ENCODE peak calls at places on chromosome 9, in ten cellular contexts. One of them, this sample, is unnamed.

GRCh38 chr9:15642369-15642962 is 89.6 kb downstream of the CCDC171 start:
- DNase-seq in fibroblast of lung: peak; percentile 38
- DNase-seq in heart right ventricle: no peak
- DNase-seq in RPMI7951: peak; percentile 29
- DNase-seq in heart left ventricle: no peak
- DNase-seq in OCI-LY7: peak; percentile 65
- DNase-seq in stimulated activated CD8-positive, alpha-beta memory T cell treated with anti-CD3 and anti-CD28 coated beads, Interleukin-15, amount 100 ng/mL, for 48 hours: no peak
- DNase-seq in upper lobe of right lung: no peak
- DNase-seq in iPS-NIHi11: peak; percentile 39
- DNase-seq in M059J: peak; percentile 59
- DNase-seq in this sample: no peak

GRCh38 chr9:119114681-119115080 is 254.6 kb downstream of the BRINP1 start:
- DNase-seq in fibroblast of lung: no peak
- DNase-seq in heart right ventricle: no peak
- DNase-seq in RPMI7951: no peak
- DNase-seq in heart left ventricle: no peak
- DNase-seq in OCI-LY7: no peak
- DNase-seq in stimulated activated CD8-positive, alpha-beta memory T cell treated with anti-CD3 and anti-CD28 coated beads, Interleukin-15, amount 100 ng/mL, for 48 hours: no peak
- DNase-seq in upper lobe of right lung: no peak
- DNase-seq in iPS-NIHi11: peak; percentile 35
- DNase-seq in M059J: no peak
- DNase-seq in this sample: no peak

GRCh38 chr9:22009563-22009867 is 410 bp upstream of the CDKN2B start:
- DNase-seq in fibroblast of lung: no peak
- DNase-seq in heart right ventricle: no peak
- DNase-seq in RPMI7951: no peak
- DNase-seq in heart left ventricle: no peak
- DNase-seq in OCI-LY7: no peak
- DNase-seq in stimulated activated CD8-positive, alpha-beta memory T cell treated with anti-CD3 and anti-CD28 coated beads, Interleukin-15, amount 100 ng/mL, for 48 hours: no peak
- DNase-seq in upper lobe of right lung: no peak
- DNase-seq in iPS-NIHi11: no peak
- DNase-seq in M059J: no peak
- DNase-seq in this sample: no peak

GRCh38 chr9:22244141-22245011 is 202.2 kb upstream of the DMRTA1 start:
- DNase-seq in fibroblast of lung: peak; percentile 63
- DNase-seq in heart right ventricle: no peak
- DNase-seq in RPMI7951: peak; percentile 65
- DNase-seq in heart left ventricle: no peak
- DNase-seq in OCI-LY7: peak; percentile 70
- DNase-seq in stimulated activated CD8-positive, alpha-beta memory T cell treated with anti-CD3 and anti-CD28 coated beads, Interleukin-15, amount 100 ng/mL, for 48 hours: no peak
- DNase-seq in upper lobe of right lung: peak; percentile 60
- DNase-seq in iPS-NIHi11: peak; percentile 41
- DNase-seq in M059J: peak; percentile 74
- DNase-seq in this sample: no peak

GRCh38 chr9:129929467-129930125 is 94.3 kb downstream of the USP20 start:
- DNase-seq in fibroblast of lung: no peak
- DNase-seq in heart right ventricle: no peak
- DNase-seq in RPMI7951: peak; percentile 29
- DNase-seq in heart left ventricle: no peak
- DNase-seq in OCI-LY7: no peak
- DNase-seq in stimulated activated CD8-positive, alpha-beta memory T cell treated with anti-CD3 and anti-CD28 coated beads, Interleukin-15, amount 100 ng/mL, for 48 hours: no peak
- DNase-seq in upper lobe of right lung: no peak
- DNase-seq in iPS-NIHi11: no peak
- DNase-seq in M059J: peak; percentile 7
- DNase-seq in this sample: no peak

GRCh38 chr9:38119570-38119969 is 50.5 kb upstream of the SHB start:
- DNase-seq in fibroblast of lung: peak; percentile 10
- DNase-seq in heart right ventricle: no peak
- DNase-seq in RPMI7951: no peak
- DNase-seq in heart left ventricle: no peak
- DNase-seq in OCI-LY7: no peak
- DNase-seq in stimulated activated CD8-positive, alpha-beta memory T cell treated with anti-CD3 and anti-CD28 coated beads, Interleukin-15, amount 100 ng/mL, for 48 hours: no peak
- DNase-seq in upper lobe of right lung: no peak
- DNase-seq in iPS-NIHi11: no peak
- DNase-seq in M059J: no peak
- DNase-seq in this sample: no peak

GRCh38 chr9:110536802-110537201 is 42.7 kb downstream of the SVEP1 start:
- DNase-seq in fibroblast of lung: peak; percentile 73
- DNase-seq in heart right ventricle: no peak
- DNase-seq in RPMI7951: peak; percentile 55
- DNase-seq in heart left ventricle: no peak
- DNase-seq in OCI-LY7: no peak
- DNase-seq in stimulated activated CD8-positive, alpha-beta memory T cell treated with anti-CD3 and anti-CD28 coated beads, Interleukin-15, amount 100 ng/mL, for 48 hours: no peak
- DNase-seq in upper lobe of right lung: no peak
- DNase-seq in iPS-NIHi11: no peak
- DNase-seq in M059J: peak; percentile 58
- DNase-seq in this sample: no peak

GRCh38 chr9:92295240-92295790 is 1.8 kb upstream of the IARS1 start:
- DNase-seq in fibroblast of lung: no peak
- DNase-seq in heart right ventricle: no peak
- DNase-seq in RPMI7951: no peak
- DNase-seq in heart left ventricle: no peak
- DNase-seq in OCI-LY7: no peak
- DNase-seq in stimulated activated CD8-positive, alpha-beta memory T cell treated with anti-CD3 and anti-CD28 coated beads, Interleukin-15, amount 100 ng/mL, for 48 hours: no peak
- DNase-seq in upper lobe of right lung: no peak
- DNase-seq in iPS-NIHi11: no peak
- DNase-seq in M059J: no peak
- DNase-seq in this sample: no peak

GRCh38 chr9:2780846-2781245 is 63.0 kb downstream of the PUM3 start:
- DNase-seq in fibroblast of lung: peak; percentile 45
- DNase-seq in heart right ventricle: no peak
- DNase-seq in RPMI7951: peak; percentile 7
- DNase-seq in heart left ventricle: no peak
- DNase-seq in OCI-LY7: no peak
- DNase-seq in stimulated activated CD8-positive, alpha-beta memory T cell treated with anti-CD3 and anti-CD28 coated beads, Interleukin-15, amount 100 ng/mL, for 48 hours: no peak
- DNase-seq in upper lobe of right lung: no peak
- DNase-seq in iPS-NIHi11: no peak
- DNase-seq in M059J: peak; percentile 73
- DNase-seq in this sample: no peak

GRCh38 chr9:68720656-68721313 is 15.7 kb downstream of the PIP5K1B start:
- DNase-seq in fibroblast of lung: no peak
- DNase-seq in heart right ventricle: no peak
- DNase-seq in RPMI7951: no peak
- DNase-seq in heart left ventricle: no peak
- DNase-seq in OCI-LY7: no peak
- DNase-seq in stimulated activated CD8-positive, alpha-beta memory T cell treated with anti-CD3 and anti-CD28 coated beads, Interleukin-15, amount 100 ng/mL, for 48 hours: no peak
- DNase-seq in upper lobe of right lung: no peak
- DNase-seq in iPS-NIHi11: no peak
- DNase-seq in M059J: no peak
- DNase-seq in this sample: no peak

GRCh38 chr9:83432104-83432627 is 106.0 kb downstream of the FRMD3 start:
- DNase-seq in fibroblast of lung: peak; percentile 67
- DNase-seq in heart right ventricle: peak; percentile 69
- DNase-seq in RPMI7951: peak; percentile 31
- DNase-seq in heart left ventricle: peak; percentile 87
- DNase-seq in OCI-LY7: no peak
- DNase-seq in stimulated activated CD8-positive, alpha-beta memory T cell treated with anti-CD3 and anti-CD28 coated beads, Interleukin-15, amount 100 ng/mL, for 48 hours: no peak
- DNase-seq in upper lobe of right lung: peak; percentile 81
- DNase-seq in iPS-NIHi11: peak; percentile 81
- DNase-seq in M059J: peak; percentile 99
- DNase-seq in this sample: peak; percentile 88

GRCh38 chr9:115291841-115292240 is 173.9 kb upstream of the TNC start:
- DNase-seq in fibroblast of lung: peak; percentile 87
- DNase-seq in heart right ventricle: no peak
- DNase-seq in RPMI7951: no peak
- DNase-seq in heart left ventricle: no peak
- DNase-seq in OCI-LY7: no peak
- DNase-seq in stimulated activated CD8-positive, alpha-beta memory T cell treated with anti-CD3 and anti-CD28 coated beads, Interleukin-15, amount 100 ng/mL, for 48 hours: no peak
- DNase-seq in upper lobe of right lung: peak; percentile 79
- DNase-seq in iPS-NIHi11: no peak
- DNase-seq in M059J: peak; percentile 69
- DNase-seq in this sample: no peak

GRCh38 chr9:130058154-130058553 is 4.4 kb downstream of the GPR107 start:
- DNase-seq in fibroblast of lung: no peak
- DNase-seq in heart right ventricle: no peak
- DNase-seq in RPMI7951: peak; percentile 17
- DNase-seq in heart left ventricle: no peak
- DNase-seq in OCI-LY7: no peak
- DNase-seq in stimulated activated CD8-positive, alpha-beta memory T cell treated with anti-CD3 and anti-CD28 coated beads, Interleukin-15, amount 100 ng/mL, for 48 hours: no peak
- DNase-seq in upper lobe of right lung: no peak
- DNase-seq in iPS-NIHi11: peak; percentile 33
- DNase-seq in M059J: no peak
- DNase-seq in this sample: no peak

GRCh38 chr9:95370064-95370463 is 52.6 kb upstream of the FANCC start:
- DNase-seq in fibroblast of lung: peak; percentile 81
- DNase-seq in heart right ventricle: no peak
- DNase-seq in RPMI7951: no peak
- DNase-seq in heart left ventricle: no peak
- DNase-seq in OCI-LY7: no peak
- DNase-seq in stimulated activated CD8-positive, alpha-beta memory T cell treated with anti-CD3 and anti-CD28 coated beads, Interleukin-15, amount 100 ng/mL, for 48 hours: no peak
- DNase-seq in upper lobe of right lung: no peak
- DNase-seq in iPS-NIHi11: no peak
- DNase-seq in M059J: no peak
- DNase-seq in this sample: no peak

GRCh38 chr9:71824242-71824641 is 55.9 kb upstream of the CEMIP2 start:
- DNase-seq in fibroblast of lung: no peak
- DNase-seq in heart right ventricle: no peak
- DNase-seq in RPMI7951: no peak
- DNase-seq in heart left ventricle: no peak
- DNase-seq in OCI-LY7: no peak
- DNase-seq in stimulated activated CD8-positive, alpha-beta memory T cell treated with anti-CD3 and anti-CD28 coated beads, Interleukin-15, amount 100 ng/mL, for 48 hours: no peak
- DNase-seq in upper lobe of right lung: no peak
- DNase-seq in iPS-NIHi11: no peak
- DNase-seq in M059J: peak; percentile 8
- DNase-seq in this sample: no peak

GRCh38 chr9:124132671-124133147 is 121.1 kb downstream of the LHX2 start:
- DNase-seq in fibroblast of lung: peak; percentile 52
- DNase-seq in heart right ventricle: no peak
- DNase-seq in RPMI7951: peak; percentile 69
- DNase-seq in heart left ventricle: no peak
- DNase-seq in OCI-LY7: no peak
- DNase-seq in stimulated activated CD8-positive, alpha-beta memory T cell treated with anti-CD3 and anti-CD28 coated beads, Interleukin-15, amount 100 ng/mL, for 48 hours: no peak
- DNase-seq in upper lobe of right lung: no peak
- DNase-seq in iPS-NIHi11: no peak
- DNase-seq in M059J: peak; percentile 90
- DNase-seq in this sample: no peak

GRCh38 chr9:69121155-69122085 is 52.7 kb upstream of the TJP2 start:
- DNase-seq in fibroblast of lung: peak; percentile 34
- DNase-seq in heart right ventricle: peak; percentile 56
- DNase-seq in RPMI7951: peak; percentile 8
- DNase-seq in heart left ventricle: peak; percentile 57
- DNase-seq in OCI-LY7: peak; percentile 90
- DNase-seq in stimulated activated CD8-positive, alpha-beta memory T cell treated with anti-CD3 and anti-CD28 coated beads, Interleukin-15, amount 100 ng/mL, for 48 hours: no peak
- DNase-seq in upper lobe of right lung: peak; percentile 85
- DNase-seq in iPS-NIHi11: peak; percentile 57
- DNase-seq in M059J: peak; percentile 55
- DNase-seq in this sample: peak; percentile 61

GRCh38 chr9:278651-279050 is 64.0 kb downstream of the DOCK8 start:
- DNase-seq in fibroblast of lung: no peak
- DNase-seq in heart right ventricle: no peak
- DNase-seq in RPMI7951: no peak
- DNase-seq in heart left ventricle: peak; percentile 26
- DNase-seq in OCI-LY7: no peak
- DNase-seq in stimulated activated CD8-positive, alpha-beta memory T cell treated with anti-CD3 and anti-CD28 coated beads, Interleukin-15, amount 100 ng/mL, for 48 hours: no peak
- DNase-seq in upper lobe of right lung: no peak
- DNase-seq in iPS-NIHi11: no peak
- DNase-seq in M059J: peak; percentile 21
- DNase-seq in this sample: no peak

GRCh38 chr9:121275781-121276658 is 8.1 kb downstream of the GSN start:
- DNase-seq in fibroblast of lung: no peak
- DNase-seq in heart right ventricle: no peak
- DNase-seq in RPMI7951: no peak
- DNase-seq in heart left ventricle: no peak
- DNase-seq in OCI-LY7: no peak
- DNase-seq in stimulated activated CD8-positive, alpha-beta memory T cell treated with anti-CD3 and anti-CD28 coated beads, Interleukin-15, amount 100 ng/mL, for 48 hours: no peak
- DNase-seq in upper lobe of right lung: no peak
- DNase-seq in iPS-NIHi11: no peak
- DNase-seq in M059J: peak; percentile 55
- DNase-seq in this sample: no peak

GRCh38 chr9:124894741-124895170 is 32.8 kb downstream of the ARPC5L start:
- DNase-seq in fibroblast of lung: peak; percentile 38
- DNase-seq in heart right ventricle: no peak
- DNase-seq in RPMI7951: peak; percentile 42
- DNase-seq in heart left ventricle: no peak
- DNase-seq in OCI-LY7: peak; percentile 83
- DNase-seq in stimulated activated CD8-positive, alpha-beta memory T cell treated with anti-CD3 and anti-CD28 coated beads, Interleukin-15, amount 100 ng/mL, for 48 hours: no peak
- DNase-seq in upper lobe of right lung: no peak
- DNase-seq in iPS-NIHi11: peak; percentile 36
- DNase-seq in M059J: peak; percentile 47
- DNase-seq in this sample: no peak

GRCh38 chr9:21381752-21382339 is 3.4 kb downstream of the IFNA2 start:
- DNase-seq in fibroblast of lung: no peak
- DNase-seq in heart right ventricle: no peak
- DNase-seq in RPMI7951: no peak
- DNase-seq in heart left ventricle: no peak
- DNase-seq in OCI-LY7: peak; percentile 37
- DNase-seq in stimulated activated CD8-positive, alpha-beta memory T cell treated with anti-CD3 and anti-CD28 coated beads, Interleukin-15, amount 100 ng/mL, for 48 hours: no peak
- DNase-seq in upper lobe of right lung: no peak
- DNase-seq in iPS-NIHi11: peak; percentile 8
- DNase-seq in M059J: peak; percentile 18
- DNase-seq in this sample: no peak

GRCh38 chr9:129309906-129310305 is 131.8 kb upstream of the IER5L start:
- DNase-seq in fibroblast of lung: peak; percentile 36
- DNase-seq in heart right ventricle: no peak
- DNase-seq in RPMI7951: no peak
- DNase-seq in heart left ventricle: no peak
- DNase-seq in OCI-LY7: no peak
- DNase-seq in stimulated activated CD8-positive, alpha-beta memory T cell treated with anti-CD3 and anti-CD28 coated beads, Interleukin-15, amount 100 ng/mL, for 48 hours: no peak
- DNase-seq in upper lobe of right lung: peak; percentile 13
- DNase-seq in iPS-NIHi11: no peak
- DNase-seq in M059J: peak; percentile 26
- DNase-seq in this sample: no peak

GRCh38 chr9:137315581-137316011 is 13.5 kb upstream of the NRARP start:
- DNase-seq in fibroblast of lung: no peak
- DNase-seq in heart right ventricle: no peak
- DNase-seq in RPMI7951: no peak
- DNase-seq in heart left ventricle: no peak
- DNase-seq in OCI-LY7: no peak
- DNase-seq in stimulated activated CD8-positive, alpha-beta memory T cell treated with anti-CD3 and anti-CD28 coated beads, Interleukin-15, amount 100 ng/mL, for 48 hours: no peak
- DNase-seq in upper lobe of right lung: no peak
- DNase-seq in iPS-NIHi11: peak; percentile 73
- DNase-seq in M059J: no peak
- DNase-seq in this sample: no peak

GRCh38 chr9:133943036-133943780 is 48.9 kb downstream of the VAV2 start:
- DNase-seq in fibroblast of lung: no peak
- DNase-seq in heart right ventricle: no peak
- DNase-seq in RPMI7951: no peak
- DNase-seq in heart left ventricle: peak; percentile 14
- DNase-seq in OCI-LY7: no peak
- DNase-seq in stimulated activated CD8-positive, alpha-beta memory T cell treated with anti-CD3 and anti-CD28 coated beads, Interleukin-15, amount 100 ng/mL, for 48 hours: no peak
- DNase-seq in upper lobe of right lung: peak; percentile 49
- DNase-seq in iPS-NIHi11: no peak
- DNase-seq in M059J: no peak
- DNase-seq in this sample: peak; percentile 17

GRCh38 chr9:70229579-70229978 is 29.2 kb upstream of the SMC5 start:
- DNase-seq in fibroblast of lung: no peak
- DNase-seq in heart right ventricle: no peak
- DNase-seq in RPMI7951: peak; percentile 23
- DNase-seq in heart left ventricle: no peak
- DNase-seq in OCI-LY7: no peak
- DNase-seq in stimulated activated CD8-positive, alpha-beta memory T cell treated with anti-CD3 and anti-CD28 coated beads, Interleukin-15, amount 100 ng/mL, for 48 hours: no peak
- DNase-seq in upper lobe of right lung: no peak
- DNase-seq in iPS-NIHi11: no peak
- DNase-seq in M059J: peak; percentile 52
- DNase-seq in this sample: no peak

GRCh38 chr9:85258823-85259370 is 482.9 kb downstream of the AGTPBP1 start:
- DNase-seq in fibroblast of lung: peak; percentile 76
- DNase-seq in heart right ventricle: peak; percentile 50
- DNase-seq in RPMI7951: peak; percentile 39
- DNase-seq in heart left ventricle: peak; percentile 53
- DNase-seq in OCI-LY7: peak; percentile 7
- DNase-seq in stimulated activated CD8-positive, alpha-beta memory T cell treated with anti-CD3 and anti-CD28 coated beads, Interleukin-15, amount 100 ng/mL, for 48 hours: no peak
- DNase-seq in upper lobe of right lung: no peak
- DNase-seq in iPS-NIHi11: peak; percentile 78
- DNase-seq in M059J: peak; percentile 82
- DNase-seq in this sample: peak; percentile 49

GRCh38 chr9:78292716-78293497 is 4.0 kb upstream of the PSAT1 start:
- DNase-seq in fibroblast of lung: no peak
- DNase-seq in heart right ventricle: no peak
- DNase-seq in RPMI7951: no peak
- DNase-seq in heart left ventricle: no peak
- DNase-seq in OCI-LY7: no peak
- DNase-seq in stimulated activated CD8-positive, alpha-beta memory T cell treated with anti-CD3 and anti-CD28 coated beads, Interleukin-15, amount 100 ng/mL, for 48 hours: no peak
- DNase-seq in upper lobe of right lung: no peak
- DNase-seq in iPS-NIHi11: no peak
- DNase-seq in M059J: no peak
- DNase-seq in this sample: no peak

GRCh38 chr9:110655723-110656641 is 12.6 kb upstream of the MUSK start:
- DNase-seq in fibroblast of lung: no peak
- DNase-seq in heart right ventricle: no peak
- DNase-seq in RPMI7951: peak; percentile 74
- DNase-seq in heart left ventricle: no peak
- DNase-seq in OCI-LY7: no peak
- DNase-seq in stimulated activated CD8-positive, alpha-beta memory T cell treated with anti-CD3 and anti-CD28 coated beads, Interleukin-15, amount 100 ng/mL, for 48 hours: no peak
- DNase-seq in upper lobe of right lung: no peak
- DNase-seq in iPS-NIHi11: no peak
- DNase-seq in M059J: peak; percentile 50
- DNase-seq in this sample: peak; percentile 43